ENCODE peak calls at places on chromosomes 3 and 15, in four cellular contexts. One of them, this sample, is unnamed.

GRCh38 chr3:14252321-14253021 is 73.9 kb downstream of the LSM3 start:
- DNase-seq in EH: no peak
- DNase-seq in tibial nerve: no peak
- DNase-seq in HL-60: no peak
- DNase-seq in this sample: no peak

GRCh38 chr3:192819001-192819569 is 91.7 kb upstream of the FGF12 start:
- DNase-seq in EH: peak
- DNase-seq in tibial nerve: no peak
- DNase-seq in HL-60: no peak
- DNase-seq in this sample: no peak

GRCh38 chr3:189338366-189338765 is 166.6 kb downstream of the TPRG1 start:
- DNase-seq in EH: no peak
- DNase-seq in tibial nerve: no peak
- DNase-seq in HL-60: no peak
- DNase-seq in this sample: no peak

GRCh38 chr3:52065264-52065756 is 8.9 kb upstream of the DUSP7 start:
- DNase-seq in EH: no peak
- DNase-seq in tibial nerve: no peak
- DNase-seq in HL-60: no peak
- DNase-seq in this sample: no peak

GRCh38 chr15:75235760-75236729 is 22.1 kb upstream of the GOLGA6C start:
- DNase-seq in EH: no peak
- DNase-seq in tibial nerve: no peak
- DNase-seq in HL-60: no peak
- DNase-seq in this sample: no peak

GRCh38 chr3:189071452-189071851 is 100.3 kb upstream of the TPRG1 start:
- DNase-seq in EH: peak
- DNase-seq in tibial nerve: no peak
- DNase-seq in HL-60: no peak
- DNase-seq in this sample: no peak

GRCh38 chr15:69462030-69462492 is 9.4 kb downstream of the RPLP1 start:
- DNase-seq in EH: no peak
- DNase-seq in tibial nerve: no peak
- DNase-seq in HL-60: no peak
- DNase-seq in this sample: no peak

GRCh38 chr3:4994823-4995499 is 15.7 kb downstream of the BHLHE40 start:
- DNase-seq in EH: peak
- DNase-seq in tibial nerve: peak
- DNase-seq in HL-60: no peak
- DNase-seq in this sample: no peak

GRCh38 chr15:60283936-60284335 is 113.8 kb downstream of the ANXA2 start:
- DNase-seq in EH: no peak
- DNase-seq in tibial nerve: no peak
- DNase-seq in HL-60: no peak
- DNase-seq in this sample: no peak

GRCh38 chr3:12451960-12452359 is 32.3 kb upstream of the TSEN2 start:
- DNase-seq in EH: no peak
- DNase-seq in tibial nerve: no peak
- DNase-seq in HL-60: no peak
- DNase-seq in this sample: no peak

GRCh38 chr15:43775411-43775965 is 1.3 kb downstream of the ELL3 start:
- DNase-seq in EH: peak
- DNase-seq in tibial nerve: no peak
- DNase-seq in HL-60: no peak
- DNase-seq in this sample: no peak

GRCh38 chr3:37154668-37155319 is 19.6 kb downstream of the LRRFIP2 start:
- DNase-seq in EH: no peak
- DNase-seq in tibial nerve: no peak
- DNase-seq in HL-60: no peak
- DNase-seq in this sample: no peak

GRCh38 chr15:60407406-60407805 is 9.6 kb upstream of the ANXA2 start:
- DNase-seq in EH: peak
- DNase-seq in tibial nerve: no peak
- DNase-seq in HL-60: no peak
- DNase-seq in this sample: no peak

GRCh38 chr3:178310833-178311380 is 225.3 kb upstream of the KCNMB2 start:
- DNase-seq in EH: no peak
- DNase-seq in tibial nerve: no peak
- DNase-seq in HL-60: no peak
- DNase-seq in this sample: no peak

GRCh38 chr15:89747708-89748682 is 3.1 kb downstream of the MESP1 start:
- DNase-seq in EH: no peak
- DNase-seq in tibial nerve: no peak
- DNase-seq in HL-60: no peak
- DNase-seq in this sample: no peak

GRCh38 chr3:13039286-13039896 is 33.8 kb downstream of the IQSEC1 start:
- DNase-seq in EH: no peak
- DNase-seq in tibial nerve: no peak
- DNase-seq in HL-60: no peak
- DNase-seq in this sample: no peak

GRCh38 chr15:95662638-95663037 is 667.9 kb upstream of the NR2F2 start:
- DNase-seq in EH: no peak
- DNase-seq in tibial nerve: no peak
- DNase-seq in HL-60: no peak
- DNase-seq in this sample: no peak

GRCh38 chr3:27666708-27667107 is 55.4 kb downstream of the EOMES start:
- DNase-seq in EH: peak
- DNase-seq in tibial nerve: peak
- DNase-seq in HL-60: peak
- DNase-seq in this sample: no peak

GRCh38 chr15:64138542-64138941 is 13.0 kb upstream of the SNX22 start:
- DNase-seq in EH: no peak
- DNase-seq in tibial nerve: no peak
- DNase-seq in HL-60: no peak
- DNase-seq in this sample: no peak

GRCh38 chr15:75235051-75235673 is 23.0 kb upstream of the GOLGA6C start:
- DNase-seq in EH: no peak
- DNase-seq in tibial nerve: no peak
- DNase-seq in HL-60: no peak
- DNase-seq in this sample: peak

GRCh38 chr15:35450492-35450891 is 95.5 kb downstream of the DPH6 start:
- DNase-seq in EH: peak
- DNase-seq in tibial nerve: no peak
- DNase-seq in HL-60: no peak
- DNase-seq in this sample: no peak

GRCh38 chr3:14001136-14001535 is 121.3 kb upstream of the WNT7A start:
- DNase-seq in EH: peak
- DNase-seq in tibial nerve: no peak
- DNase-seq in HL-60: no peak
- DNase-seq in this sample: no peak

GRCh38 chr3:8882171-8882593 is 81.1 kb downstream of the RAD18 start:
- DNase-seq in EH: no peak
- DNase-seq in tibial nerve: no peak
- DNase-seq in HL-60: no peak
- DNase-seq in this sample: no peak

GRCh38 chr3:56294316-56294715 is 174.0 kb downstream of the ERC2 start:
- DNase-seq in EH: no peak
- DNase-seq in tibial nerve: no peak
- DNase-seq in HL-60: no peak
- DNase-seq in this sample: no peak

GRCh38 chr3:151579571-151580270 is 118.9 kb upstream of the IGSF10 start:
- DNase-seq in EH: no peak
- DNase-seq in tibial nerve: no peak
- DNase-seq in HL-60: peak
- DNase-seq in this sample: no peak

GRCh38 chr3:186280737-186281136 is 81.3 kb downstream of the DGKG start:
- DNase-seq in EH: peak
- DNase-seq in tibial nerve: no peak
- DNase-seq in HL-60: no peak
- DNase-seq in this sample: no peak

GRCh38 chr15:38899300-38899699 is 334.7 kb upstream of the RASGRP1 start:
- DNase-seq in EH: peak
- DNase-seq in tibial nerve: no peak
- DNase-seq in HL-60: no peak
- DNase-seq in this sample: no peak

GRCh38 chr15:34783471-34783870 is 11.9 kb downstream of the ACTC1 start:
- DNase-seq in EH: no peak
- DNase-seq in tibial nerve: no peak
- DNase-seq in HL-60: no peak
- DNase-seq in this sample: no peak

GRCh38 chr3:134988666-134989065 is 193.6 kb downstream of the EPHB1 start:
- DNase-seq in EH: no peak
- DNase-seq in tibial nerve: no peak
- DNase-seq in HL-60: no peak
- DNase-seq in this sample: no peak

GRCh38 chr15:37764733-37765191 is 169.7 kb upstream of the TMCO5A start:
- DNase-seq in EH: peak
- DNase-seq in tibial nerve: peak
- DNase-seq in HL-60: peak
- DNase-seq in this sample: no peak

GRCh38 chr15:99455796-99456160 is 110.0 kb upstream of the MEF2A start:
- DNase-seq in EH: no peak
- DNase-seq in tibial nerve: no peak
- DNase-seq in HL-60: no peak
- DNase-seq in this sample: no peak

GRCh38 chr15:32851619-32852416 is 134.0 kb downstream of the GREM1 start:
- DNase-seq in EH: peak
- DNase-seq in tibial nerve: no peak
- DNase-seq in HL-60: no peak
- DNase-seq in this sample: no peak

GRCh38 chr3:39132096-39133092 is 21.0 kb downstream of the CSRNP1 start:
- DNase-seq in EH: no peak
- DNase-seq in tibial nerve: no peak
- DNase-seq in HL-60: no peak
- DNase-seq in this sample: no peak

GRCh38 chr3:133408961-133409360 is 9.1 kb downstream of the BFSP2 start:
- DNase-seq in EH: peak
- DNase-seq in tibial nerve: no peak
- DNase-seq in HL-60: no peak
- DNase-seq in this sample: no peak

GRCh38 chr3:24490151-24490550 is 4.5 kb downstream of the THRB start:
- DNase-seq in EH: no peak
- DNase-seq in tibial nerve: peak
- DNase-seq in HL-60: no peak
- DNase-seq in this sample: no peak

GRCh38 chr3:137978328-137978727 is 31.6 kb upstream of the CLDN18 start:
- DNase-seq in EH: no peak
- DNase-seq in tibial nerve: no peak
- DNase-seq in HL-60: no peak
- DNase-seq in this sample: no peak

GRCh38 chr3:195750797-195751520 is 30.2 kb downstream of the MUC20 start:
- DNase-seq in EH: no peak
- DNase-seq in tibial nerve: no peak
- DNase-seq in HL-60: no peak
- DNase-seq in this sample: no peak

GRCh38 chr15:36161781-36162212 is 417.6 kb upstream of the CDIN1 start:
- DNase-seq in EH: peak
- DNase-seq in tibial nerve: peak
- DNase-seq in HL-60: no peak
- DNase-seq in this sample: no peak

GRCh38 chr15:84023636-84024035 is 211.9 kb upstream of the GOLGA6L4 start:
- DNase-seq in EH: peak
- DNase-seq in tibial nerve: peak
- DNase-seq in HL-60: peak
- DNase-seq in this sample: no peak

This sample was measured in activated B cell treated with CpG ODN at 0.5 μM for 24 hours.